ENCODE peak calls at places on chromosome 6, in four cellular contexts. P, K, I and M are unnamed samples.

GRCh38 chr6:45057711-45058110 is 270.4 kb upstream of the RUNX2 start:
- DNase-seq in P (no peak), I (no peak), K (no peak), M (no peak)

GRCh38 chr6:44442235-44442634 is 54.7 kb downstream of the CDC5L start:
- DNase-seq in K (no peak), P (no peak), I (no peak), M (no peak)

GRCh38 chr6:109434456-109434855 is 6.0 kb downstream of the PPIL6 start:
- DNase-seq in I (no peak), P (no peak), K (no peak), M (no peak)

GRCh38 chr6:41967312-41968287 is 26.0 kb upstream of the CCND3 start:
- DNase-seq in P (no peak), I (no peak), K (no peak), M (no peak)

GRCh38 chr6:44166116-44166515 is 7.5 kb downstream of the CAPN11 start:
- DNase-seq in I (no peak), K (no peak), P (no peak), M (no peak)

GRCh38 chr6:30061766-30062458 is 847 bp downstream of the POLR1H start:
- DNase-seq in P (no peak), K (no peak), I (no peak), M (peak; percentile 35)

GRCh38 chr6:46466570-46466969 is 24.7 kb downstream of the RCAN2 start:
- DNase-seq in K (no peak), P (no peak), I (no peak), M (no peak)

GRCh38 chr6:39005774-39006173 is 42.8 kb upstream of the GLP1R start:
- DNase-seq in P (no peak), K (no peak), I (no peak), M (no peak)

GRCh38 chr6:123519191-123519510 is 117.6 kb downstream of the TRDN start:
- DNase-seq in K (no peak), P (no peak), I (no peak), M (no peak)

GRCh38 chr6:21885532-21886089 is 292.1 kb downstream of the SOX4 start:
- DNase-seq in K (peak; percentile 6), P (peak; percentile 54), I (no peak), M (no peak)

GRCh38 chr6:144415835-144416237 is 130.7 kb downstream of the UTRN start:
- DNase-seq in P (no peak), K (no peak), I (no peak), M (no peak)

GRCh38 chr6:163950159-163950558 is 535.6 kb downstream of the QKI start:
- DNase-seq in P (no peak), I (no peak), K (no peak), M (no peak)

GRCh38 chr6:143299253-143300166 is 151.0 kb downstream of the ADAT2 start:
- DNase-seq in K (no peak), P (no peak), I (peak; percentile 20), M (no peak)

GRCh38 chr6:168962886-168963285 is 290.8 kb downstream of the THBS2 start:
- DNase-seq in I (no peak), K (no peak), P (peak; percentile 33), M (no peak)

GRCh38 chr6:109486068-109486467 is 3.0 kb upstream of the ZBTB24 start:
- DNase-seq in K (no peak), I (no peak), P (no peak), M (no peak)

GRCh38 chr6:122482750-122483080 is 11.1 kb upstream of the SERINC1 start:
- DNase-seq in I (no peak), K (no peak), P (no peak), M (no peak)

GRCh38 chr6:119147101-119148053 is 68.9 kb upstream of the FAM184A start:
- DNase-seq in K (peak; percentile 70), I (peak; percentile 42), P (peak; percentile 96), M (no peak)

GRCh38 chr6:76416821-76417605 is 344.6 kb upstream of the IMPG1 start:
- DNase-seq in K (no peak), I (no peak), P (no peak), M (no peak)

GRCh38 chr6:29624520-29624961 is 8.4 kb downstream of the GABBR1 start:
- DNase-seq in K (no peak), P (no peak), I (no peak), M (no peak)

GRCh38 chr6:18011287-18011686 is 23.9 kb upstream of the KIF13A start:
- DNase-seq in K (no peak), P (no peak), I (no peak), M (no peak)

GRCh38 chr6:158283304-158284005 is 28.8 kb upstream of the TULP4 start:
- DNase-seq in K (no peak), I (no peak), P (no peak), M (peak; percentile 5)

GRCh38 chr6:141484726-141485125 is 648.0 kb upstream of the GJE1 start:
- DNase-seq in P (no peak), I (peak; percentile 32), K (no peak), M (no peak)

GRCh38 chr6:168541307-168541706 is 100.3 kb downstream of the SMOC2 start:
- DNase-seq in K (no peak), I (no peak), P (no peak), M (no peak)

GRCh38 chr6:119308994-119309657 is 40.4 kb downstream of the MAN1A1 start:
- DNase-seq in P (no peak), I (no peak), K (no peak), M (no peak)

GRCh38 chr6:42316390-42316970 is 98.8 kb upstream of the MRPS10 start:
- DNase-seq in K (no peak), P (no peak), I (no peak), M (no peak)

GRCh38 chr6:37109714-37110454 is 60.1 kb upstream of the PIM1 start:
- DNase-seq in I (no peak), K (no peak), P (no peak), M (no peak)

GRCh38 chr6:79030511-79030910 is 47.5 kb downstream of the PHIP start:
- DNase-seq in I (no peak), P (no peak), K (no peak), M (no peak)

GRCh38 chr6:7484666-7485065 is 56.8 kb upstream of the DSP start:
- DNase-seq in P (no peak), K (no peak), I (no peak), M (no peak)

GRCh38 chr6:90730191-90730673 is 143.4 kb upstream of the MAP3K7 start:
- DNase-seq in I (no peak), K (no peak), P (no peak), M (no peak)

GRCh38 chr6:56727097-56727845 is 84.6 kb upstream of the DST start:
- DNase-seq in P (no peak), K (no peak), I (no peak), M (no peak)

GRCh38 chr6:56024931-56025330 is 149.5 kb upstream of the BMP5 start:
- DNase-seq in I (no peak), K (no peak), P (no peak), M (no peak)

GRCh38 chr6:75230484-75231325 is 12.9 kb downstream of the COX7A2 start:
- DNase-seq in K (no peak), P (no peak), I (no peak), M (no peak)